ENCODE peak calls at places on chromosomes 7 and 10, in five cellular contexts. One of them, this sample, is unnamed.

GRCh38 chr10:29228586-29228985 is 60.3 kb upstream of the LYZL1 start:
- DNase-seq in OCI-LY7: no peak
- DNase-seq in activated effector memory CD4-positive, alpha-beta T cell treated with Interleukin-2 at 50 U/mL for 16 hours: no peak
- DNase-seq in endothelial cell: no peak
- DNase-seq in KBM-7: no peak
- DNase-seq in this sample: no peak

GRCh38 chr7:137967143-137968018 is 34.5 kb downstream of the CREB3L2 start:
- DNase-seq in KBM-7: peak
- DNase-seq in endothelial cell: no peak
- DNase-seq in OCI-LY7: no peak
- DNase-seq in activated effector memory CD4-positive, alpha-beta T cell treated with Interleukin-2 at 50 U/mL for 16 hours: no peak
- DNase-seq in this sample: no peak

GRCh38 chr7:3573151-3573550 is 272.1 kb downstream of the SDK1 start:
- DNase-seq in OCI-LY7: no peak
- DNase-seq in endothelial cell: no peak
- DNase-seq in KBM-7: no peak
- DNase-seq in activated effector memory CD4-positive, alpha-beta T cell treated with Interleukin-2 at 50 U/mL for 16 hours: no peak
- DNase-seq in this sample: no peak

GRCh38 chr7:80453699-80454340 is 58.0 kb downstream of the GNAT3 start:
- DNase-seq in endothelial cell: no peak
- DNase-seq in OCI-LY7: peak
- DNase-seq in KBM-7: peak
- DNase-seq in activated effector memory CD4-positive, alpha-beta T cell treated with Interleukin-2 at 50 U/mL for 16 hours: no peak
- DNase-seq in this sample: peak

GRCh38 chr7:45015313-45015712 is 15.3 kb downstream of the CCM2 start:
- DNase-seq in activated effector memory CD4-positive, alpha-beta T cell treated with Interleukin-2 at 50 U/mL for 16 hours: no peak
- DNase-seq in OCI-LY7: no peak
- DNase-seq in endothelial cell: no peak
- DNase-seq in KBM-7: no peak
- DNase-seq in this sample: no peak

GRCh38 chr7:77428777-77429231 is 12.7 kb upstream of the GSAP start:
- DNase-seq in endothelial cell: peak
- DNase-seq in OCI-LY7: no peak
- DNase-seq in KBM-7: no peak
- DNase-seq in activated effector memory CD4-positive, alpha-beta T cell treated with Interleukin-2 at 50 U/mL for 16 hours: no peak
- DNase-seq in this sample: no peak

GRCh38 chr10:87618470-87619423 is 40.9 kb upstream of the PAPSS2 start:
- DNase-seq in activated effector memory CD4-positive, alpha-beta T cell treated with Interleukin-2 at 50 U/mL for 16 hours: no peak
- DNase-seq in OCI-LY7: no peak
- DNase-seq in KBM-7: peak
- DNase-seq in endothelial cell: no peak
- DNase-seq in this sample: no peak

GRCh38 chr7:78388982-78389381 is 590.4 kb downstream of the PHTF2 start:
- DNase-seq in activated effector memory CD4-positive, alpha-beta T cell treated with Interleukin-2 at 50 U/mL for 16 hours: no peak
- DNase-seq in OCI-LY7: no peak
- DNase-seq in endothelial cell: no peak
- DNase-seq in KBM-7: no peak
- DNase-seq in this sample: no peak

GRCh38 chr10:72076756-72077155 is 11.6 kb downstream of the SPOCK2 start:
- DNase-seq in KBM-7: no peak
- DNase-seq in OCI-LY7: no peak
- DNase-seq in activated effector memory CD4-positive, alpha-beta T cell treated with Interleukin-2 at 50 U/mL for 16 hours: no peak
- DNase-seq in endothelial cell: no peak
- DNase-seq in this sample: no peak

GRCh38 chr7:14973712-14974428 is 71.3 kb upstream of the DGKB start:
- DNase-seq in activated effector memory CD4-positive, alpha-beta T cell treated with Interleukin-2 at 50 U/mL for 16 hours: no peak
- DNase-seq in OCI-LY7: no peak
- DNase-seq in KBM-7: no peak
- DNase-seq in endothelial cell: no peak
- DNase-seq in this sample: no peak

GRCh38 chr7:42272793-42273665 is 36.0 kb upstream of the GLI3 start:
- DNase-seq in KBM-7: no peak
- DNase-seq in activated effector memory CD4-positive, alpha-beta T cell treated with Interleukin-2 at 50 U/mL for 16 hours: no peak
- DNase-seq in OCI-LY7: peak
- DNase-seq in endothelial cell: no peak
- DNase-seq in this sample: no peak

GRCh38 chr7:10913457-10913856 is 60.2 kb upstream of the PHF14 start:
- DNase-seq in OCI-LY7: no peak
- DNase-seq in activated effector memory CD4-positive, alpha-beta T cell treated with Interleukin-2 at 50 U/mL for 16 hours: no peak
- DNase-seq in endothelial cell: no peak
- DNase-seq in KBM-7: peak
- DNase-seq in this sample: peak

GRCh38 chr7:3294432-3295100 is 6.5 kb upstream of the SDK1 start:
- DNase-seq in OCI-LY7: no peak
- DNase-seq in KBM-7: no peak
- DNase-seq in activated effector memory CD4-positive, alpha-beta T cell treated with Interleukin-2 at 50 U/mL for 16 hours: no peak
- DNase-seq in endothelial cell: no peak
- DNase-seq in this sample: no peak

GRCh38 chr10:17536221-17536620 is 81.0 kb downstream of the HACD1 start:
- DNase-seq in endothelial cell: no peak
- DNase-seq in KBM-7: no peak
- DNase-seq in OCI-LY7: no peak
- DNase-seq in activated effector memory CD4-positive, alpha-beta T cell treated with Interleukin-2 at 50 U/mL for 16 hours: no peak
- DNase-seq in this sample: no peak

GRCh38 chr7:44071726-44072363 is 6.5 kb upstream of the PGAM2 start:
- DNase-seq in OCI-LY7: no peak
- DNase-seq in endothelial cell: no peak
- DNase-seq in activated effector memory CD4-positive, alpha-beta T cell treated with Interleukin-2 at 50 U/mL for 16 hours: no peak
- DNase-seq in KBM-7: no peak
- DNase-seq in this sample: no peak

This sample was measured in globus pallidus.